ENCODE peak calls at places on chromosomes 4 and X, in four cellular contexts. P is T-helper 2 cell, N is GM13977, W is foreskin keratinocyte. V is an unnamed sample.

GRCh38 chr4:53507671-53508286 is 83.5 kb downstream of the LNX1 start:
- DNase-seq in P (no peak), N (no peak), W (no peak), V (no peak)

GRCh38 chr4:121736735-121737351 is 28.1 kb downstream of the SMIM43 start:
- DNase-seq in P (peak; percentile 26), N (peak; percentile 21), W (peak; percentile 49), V (peak; percentile 47)

GRCh38 chr4:153110739-153111138 is 93.5 kb upstream of the TRIM2 start:
- DNase-seq in P (no peak), N (no peak), W (no peak), V (no peak)

GRCh38 chr4:114178392-114178791 is 198.9 kb upstream of the ARSJ start:
- DNase-seq in P (no peak), N (no peak), W (no peak), V (no peak)

GRCh38 chrX:81377329-81377728 is 175.4 kb downstream of the SH3BGRL start:
- DNase-seq in P (peak; percentile 4), N (peak; percentile 10), W (peak; percentile 8), V (peak; percentile 8)

GRCh38 chr4:8497762-8498161 is 57.2 kb downstream of the TRMT44 start:
- DNase-seq in P (no peak), N (no peak), W (no peak), V (no peak)

GRCh38 chr4:38424171-38424871 is 239.7 kb upstream of the KLF3 start:
- DNase-seq in P (no peak), N (no peak), W (no peak), V (no peak)

GRCh38 chr4:119303587-119304305 is 18.2 kb downstream of the FABP2 start:
- DNase-seq in P (no peak), N (no peak), W (no peak), V (no peak)